ENCODE peak calls at places on chromosome 6, in five cellular contexts. I, E, K, L and Q are unnamed samples.

GRCh38 chr6:3301506-3301905 is 42.8 kb downstream of the PSMG4 start:
- DNase-seq in K (no peak), E (no peak), I (no peak), L (no peak), Q (peak)

GRCh38 chr6:135188718-135189117 is 7.6 kb downstream of the MYB start:
- DNase-seq in K (no peak), I (no peak), L (no peak), E (no peak), Q (no peak)

GRCh38 chr6:49966823-49967222 is 2.6 kb downstream of the DEFB113 start:
- DNase-seq in E (no peak), K (no peak), I (no peak), L (no peak), Q (no peak)

GRCh38 chr6:81075974-81076373 is 676.5 kb downstream of the TENT5A start:
- DNase-seq in I (no peak), K (peak), L (no peak), E (peak), Q (no peak)

GRCh38 chr6:81895511-81896185 is 143.2 kb upstream of the TENT5A start:
- DNase-seq in K (peak), I (no peak), E (peak), L (no peak), Q (no peak)

GRCh38 chr6:52361347-52361944 is 505 bp upstream of the PAQR8 start:
- DNase-seq in K (peak), I (no peak), E (peak), L (no peak), Q (no peak)

GRCh38 chr6:15389759-15390723 is 144.2 kb downstream of the JARID2 start:
- DNase-seq in L (no peak), E (peak), K (peak), I (no peak), Q (peak)

GRCh38 chr6:562052-562676 is 94.7 kb downstream of the HUS1B start:
- DNase-seq in I (no peak), E (peak), K (no peak), L (no peak), Q (no peak)

GRCh38 chr6:29552512-29553051 is 7.0 kb downstream of the UBD start:
- DNase-seq in L (peak), E (peak), I (no peak), K (peak), Q (no peak)

GRCh38 chr6:30263734-30264133 is 50.5 kb upstream of the TRIM26 start:
- DNase-seq in L (no peak), E (peak), I (no peak), K (peak), Q (no peak)